ENCODE peak calls at places on chromosomes 5 and 9, in four cellular contexts. S is mucosa of descending colon, L is HCT116, T is H9. R is an unnamed sample.

GRCh38 chr9:135850737-135851136 is 56.6 kb downstream of the CAMSAP1 start:
- DNase-seq in T (no peak), S (no peak), L (no peak), R (no peak)

GRCh38 chr5:39863926-39864572 is 439.3 kb upstream of the DAB2 start:
- DNase-seq in L (no peak), S (no peak), T (no peak), R (no peak)

GRCh38 chr9:1939926-1940368 is 75.2 kb upstream of the SMARCA2 start:
- DNase-seq in T (peak; percentile 60), S (peak; percentile 26), L (peak; percentile 8), R (peak; percentile 35)

GRCh38 chr5:122221857-122222256 is 90.2 kb upstream of the SNCAIP start:
- DNase-seq in T (peak; percentile 41), S (no peak), L (no peak), R (no peak)

GRCh38 chr9:135536166-135536565 is 9.8 kb upstream of the OBP2A start:
- DNase-seq in T (no peak), L (no peak), S (no peak), R (no peak)

GRCh38 chr5:66406761-66407289 is 189.4 kb upstream of the MAST4 start:
- DNase-seq in L (no peak), T (no peak), S (no peak), R (no peak)

GRCh38 chr9:69019808-69020207 is 5.9 kb upstream of the PRKACG start:
- DNase-seq in L (no peak), S (no peak), T (no peak), R (no peak)

GRCh38 chr9:37564114-37564513 is 12.1 kb downstream of the FBXO10 start:
- DNase-seq in L (no peak), T (no peak), S (no peak), R (no peak)

GRCh38 chr5:178394074-178394473 is 161.5 kb upstream of the PHYKPL start:
- DNase-seq in S (no peak), L (no peak), T (no peak), R (no peak)

GRCh38 chr9:88917375-88917774 is 73.9 kb upstream of the S1PR3 start:
- DNase-seq in L (no peak), S (no peak), T (no peak), R (no peak)

GRCh38 chr9:110578896-110579752 is at the start of gene SVEP1:
- DNase-seq in S (peak; percentile 9), L (no peak), T (peak; percentile 61), R (peak; percentile 15)

GRCh38 chr9:70597886-70598285 is 183.4 kb upstream of the KLF9 start:
- DNase-seq in T (no peak), S (no peak), L (no peak), R (no peak)

GRCh38 chr5:141419074-141419880 is 1.6 kb upstream of the PCDHGA11 start:
- DNase-seq in T (peak; percentile 28), L (no peak), S (no peak), R (no peak)

GRCh38 chr5:84372066-84372700 is 12.5 kb downstream of the EDIL3 start:
- DNase-seq in S (no peak), T (no peak), L (no peak), R (no peak)

GRCh38 chr9:72217306-72217842 is 68.1 kb downstream of the GDA start:
- DNase-seq in L (no peak), S (no peak), T (no peak), R (peak; percentile 17)

GRCh38 chr9:76296561-76297276 is 97.5 kb downstream of the RFK start:
- DNase-seq in S (no peak), L (no peak), T (no peak), R (no peak)

GRCh38 chr5:64822329-64822728 is 53.6 kb downstream of the CWC27 start:
- DNase-seq in T (no peak), S (no peak), L (no peak), R (no peak)

GRCh38 chr9:105258225-105258737 is 13.8 kb downstream of the SLC44A1 start:
- DNase-seq in S (peak; percentile 69), T (no peak), L (no peak), R (no peak)

GRCh38 chr5:179375236-179375685 is 30.0 kb upstream of the ADAMTS2 start:
- DNase-seq in L (no peak), T (peak; percentile 20), S (no peak), R (no peak)

GRCh38 chr5:89582768-89583339 is 699.9 kb upstream of the MEF2C start:
- DNase-seq in T (no peak), S (no peak), L (no peak), R (no peak)

GRCh38 chr9:118643118-118643517 is 726.1 kb downstream of the BRINP1 start:
- DNase-seq in L (no peak), S (no peak), T (peak; percentile 76), R (peak; percentile 28)

GRCh38 chr5:109748545-109748944 is 58.8 kb downstream of the MAN2A1 start:
- DNase-seq in L (no peak), S (no peak), T (no peak), R (no peak)

GRCh38 chr5:147576646-147577535 is 67.0 kb upstream of the DPYSL3 start:
- DNase-seq in S (peak; percentile 76), L (no peak), T (peak; percentile 60), R (peak; percentile 40)

GRCh38 chr9:70574222-70574837 is 159.9 kb upstream of the KLF9 start:
- DNase-seq in T (no peak), L (no peak), S (no peak), R (no peak)

GRCh38 chr5:42715791-42716190 is 40.8 kb upstream of the CCDC152 start:
- DNase-seq in S (no peak), L (no peak), T (no peak), R (no peak)

GRCh38 chr9:115593587-115594091 is 475.7 kb upstream of the TNC start:
- DNase-seq in S (peak; percentile 23), T (peak; percentile 36), L (peak; percentile 23), R (peak; percentile 51)

GRCh38 chr9:116279230-116279629 is 125.6 kb downstream of the PAPPA start:
- DNase-seq in T (peak; percentile 72), S (no peak), L (no peak), R (no peak)

GRCh38 chr9:114619205-114619758 is 8.2 kb downstream of the TMEM268 start:
- DNase-seq in S (peak; percentile 21), L (no peak), T (no peak), R (no peak)

GRCh38 chr9:137305060-137305787 is 3.2 kb upstream of the NRARP start:
- DNase-seq in S (peak; percentile 89), L (no peak), T (peak; percentile 83), R (no peak)

GRCh38 chr5:7717691-7718090 is 133.2 kb downstream of the CFAP90 start:
- DNase-seq in S (no peak), L (no peak), T (no peak), R (no peak)

GRCh38 chr9:16003785-16004184 is 450.9 kb downstream of the CCDC171 start:
- DNase-seq in L (no peak), S (no peak), T (no peak), R (no peak)

GRCh38 chr9:115672477-115673316 is 480.9 kb upstream of the PAPPA start:
- DNase-seq in T (no peak), S (no peak), L (no peak), R (peak; percentile 96)

GRCh38 chr5:39661026-39661779 is 236.4 kb upstream of the DAB2 start:
- DNase-seq in S (no peak), L (no peak), T (no peak), R (no peak)

GRCh38 chr9:78122631-78123030 is 91.0 kb upstream of the GNAQ start:
- DNase-seq in S (no peak), L (no peak), T (no peak), R (no peak)

GRCh38 chr9:120876842-120877240 is at the start of gene PHF19:
- DNase-seq in S (no peak), T (no peak), L (no peak), R (peak; percentile 78)

DNA sequence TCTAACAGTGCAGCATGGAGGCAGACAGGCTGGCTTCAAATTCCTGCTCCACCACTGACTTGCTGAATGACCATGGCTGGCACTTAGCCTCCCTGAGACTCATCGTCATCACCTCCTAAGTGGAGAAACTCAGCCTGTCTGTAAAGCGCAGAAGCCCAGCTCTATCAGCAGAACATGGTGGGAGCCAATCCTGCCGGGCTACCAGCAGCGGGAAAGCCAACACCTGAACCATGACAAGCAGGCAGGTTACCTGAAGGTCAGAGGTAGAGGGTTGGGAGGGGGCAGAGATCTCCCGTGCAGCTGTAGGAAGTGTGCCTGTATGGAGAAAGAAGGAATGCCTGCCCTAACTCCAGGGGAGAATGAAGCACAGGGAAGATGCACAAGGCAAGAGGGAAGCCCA is 72.6 kb upstream of the LRRTM2 start:
- DNase-seq in S (no peak), T (no peak), L (no peak), R (no peak)
- H3K4me1 ChIP-seq in S (peaks cover 2% of the 10 kb centered on the region), T (no peaks in the 10 kb centered on the region), L (no peaks in the 10 kb centered on the region), R (no peaks in the 10 kb centered on the region)

DNA sequence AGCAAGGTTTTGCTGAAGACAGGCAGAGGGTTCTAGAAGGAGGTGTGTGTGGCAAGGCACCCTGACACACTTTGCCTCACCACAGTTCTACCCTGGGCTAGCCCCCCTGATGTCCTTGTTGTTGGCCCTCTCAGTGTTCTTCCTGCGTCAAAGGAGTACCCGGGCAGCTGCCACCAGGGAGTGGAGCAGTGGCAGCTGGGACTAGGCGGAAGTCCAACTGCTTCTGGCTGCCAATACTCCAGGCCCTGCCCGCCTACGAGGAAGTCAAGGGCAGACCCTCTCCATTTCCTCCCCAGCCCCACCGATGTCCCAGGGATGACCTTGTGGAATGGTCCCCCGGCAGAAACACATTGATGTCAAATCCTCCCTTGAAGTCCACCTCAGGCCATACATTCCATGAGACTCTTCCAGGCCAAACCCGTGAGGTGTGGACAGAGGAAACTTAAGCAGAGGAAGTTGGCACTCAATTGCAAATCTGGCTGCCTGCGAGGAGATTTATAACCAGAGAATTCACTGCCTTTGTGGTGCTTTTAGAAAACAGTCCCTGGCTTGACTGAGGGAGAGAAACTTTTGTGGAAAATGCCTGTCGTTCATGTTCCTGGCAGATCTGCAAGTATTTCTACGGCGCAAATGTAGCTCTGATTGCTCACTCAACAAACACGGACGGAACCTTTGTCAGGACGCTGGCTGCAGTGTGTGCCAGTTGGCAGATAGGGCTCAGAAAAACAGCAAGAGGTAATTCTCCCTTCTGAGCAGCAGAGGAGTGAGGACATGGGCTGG is 339.7 kb downstream of the RAB3C start:
- DNase-seq in S (peak; percentile 74), L (no peak), T (no peak), R (no peak)
- H3K4me1 ChIP-seq in S (no peaks in the 10 kb centered on the region), L (no peaks in the 10 kb centered on the region), T (peaks cover 14% of the 10 kb centered on the region), R (peaks cover 48% of the 10 kb centered on the region)

GRCh38 chr5:139742173-139742903 is 53.3 kb upstream of the PSD2 start:
- DNase-seq in L (no peak), S (no peak), T (no peak), R (no peak)
- H3K4me1 ChIP-seq in L (peaks cover 37% of the 10 kb centered on the region), S (peaks cover 14% of the 10 kb centered on the region), T (peaks cover 3% of the 10 kb centered on the region), R (peaks cover 49% of the 10 kb centered on the region)

DNA sequence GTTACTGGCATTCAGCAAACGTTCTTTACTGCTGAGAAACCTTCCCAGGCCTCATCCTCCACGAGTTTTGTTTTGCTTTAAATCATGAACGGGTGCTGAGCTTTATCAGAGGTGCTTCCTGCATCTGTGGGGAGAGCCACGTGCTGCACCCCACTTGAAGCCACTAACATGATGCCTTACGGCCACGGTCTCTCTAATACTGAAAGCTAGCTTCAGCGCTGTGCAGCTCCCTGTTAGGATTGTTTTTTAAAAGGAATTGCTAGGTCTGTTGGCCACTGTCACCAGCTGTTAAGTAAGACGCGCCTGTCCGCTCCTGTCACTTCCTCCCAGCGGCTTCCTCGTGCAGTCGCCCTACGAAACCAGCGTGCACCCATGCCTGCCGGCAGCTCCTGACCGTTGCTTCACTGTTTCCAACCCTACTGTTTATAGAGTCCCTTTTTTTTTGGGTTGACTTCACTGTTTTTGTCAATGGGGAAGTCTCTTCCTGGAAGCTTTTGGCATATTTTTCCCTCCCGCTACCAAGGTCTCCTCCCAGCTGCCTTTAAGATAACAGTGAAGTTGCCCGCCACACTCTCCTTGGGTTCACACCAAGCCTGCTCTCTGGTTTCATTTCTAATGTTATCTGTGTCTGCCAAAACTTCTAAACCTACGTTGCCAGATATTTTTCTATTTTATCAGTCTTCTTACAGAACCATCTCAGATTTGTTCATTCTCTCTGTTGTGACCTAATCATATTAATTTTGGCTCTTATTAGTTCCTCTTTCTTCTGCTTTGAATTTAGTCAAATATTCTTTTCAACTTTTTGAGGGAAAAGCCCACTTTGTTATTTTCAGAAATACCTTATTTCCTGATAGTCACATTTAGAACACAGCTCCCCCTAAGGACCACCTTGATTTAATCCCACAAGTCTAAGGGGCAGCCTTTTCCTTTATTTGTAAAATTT is 20.2 kb downstream of the LPCAT1 start:
- DNase-seq in T (no peak), S (no peak), L (no peak), R (no peak)
- H3K4me1 ChIP-seq in T (peaks cover 5% of the 10 kb centered on the region), S (no peaks in the 10 kb centered on the region), L (no peaks in the 10 kb centered on the region), R (no peaks in the 10 kb centered on the region)

R was measured in A549.